ENCODE peak calls at places on chromosomes 2 and 18, in four cellular contexts. M is K562, K is HepG2, G is GM12878. F is an unnamed sample.

GRCh38 chr18:62420513-62421209 is 95.6 kb downstream of the TNFRSF11A start:
- DNase-seq in K (peak), G (peak), M (peak), F (no peak)

GRCh38 chr18:59814872-59815271 is 84.9 kb upstream of the PMAIP1 start:
- DNase-seq in K (no peak), M (no peak), G (no peak), F (no peak)

GRCh38 chr18:75269140-75269676 is 58.6 kb downstream of the TSHZ1 start:
- DNase-seq in G (no peak), K (no peak), M (no peak), F (no peak)

GRCh38 chr18:79796016-79796415 is 1.7 kb upstream of the KCNG2 start:
- DNase-seq in M (no peak), K (no peak), G (no peak), F (no peak)

GRCh38 chr18:62721837-62722795 is 6.8 kb downstream of the PHLPP1 start:
- DNase-seq in G (no peak), K (no peak), M (no peak), F (no peak)

GRCh38 chr2:223243233-223243632 is 191.2 kb downstream of the KCNE4 start:
- DNase-seq in M (no peak), G (no peak), K (no peak), F (no peak)

GRCh38 chr2:54763636-54764291 is 40.3 kb downstream of the EML6 start:
- DNase-seq in K (no peak), G (no peak), M (peak), F (no peak)

GRCh38 chr2:242015366-242016065 is 146.0 kb downstream of the RTP5 start:
- DNase-seq in G (no peak), K (no peak), M (no peak), F (no peak)

GRCh38 chr2:17976871-17977746 is 98.6 kb downstream of the KCNS3 start:
- DNase-seq in K (no peak), G (no peak), M (no peak), F (no peak)

GRCh38 chr2:85428343-85428881 is 9.9 kb downstream of the SH2D6 start:
- DNase-seq in M (no peak), K (no peak), G (no peak), F (no peak)
- TF ChIP-seq POLR2A in M (no peak), K (no peak), G (no peak), F (no peak)

DNA sequence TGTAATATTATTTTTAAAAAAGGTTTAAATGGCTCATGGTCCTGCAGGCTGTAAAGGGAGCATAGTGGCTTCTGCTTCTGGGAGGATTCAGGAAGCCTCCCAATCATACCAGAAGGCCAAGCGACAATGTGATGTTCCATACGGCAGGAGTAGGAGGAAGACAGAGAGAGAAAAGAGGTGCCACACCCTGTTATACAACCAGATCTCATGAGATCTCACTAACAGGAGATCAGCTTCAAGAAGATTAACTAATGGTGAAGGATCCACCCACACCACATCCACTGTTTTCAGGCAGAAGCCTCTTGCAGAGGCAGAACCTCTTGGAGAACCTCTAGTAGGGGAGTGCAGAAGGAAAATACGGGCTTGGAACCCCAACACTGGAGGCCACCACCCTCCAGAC is 103.9 kb upstream of the TEKT4 start:
- DNase-seq in K (no peak), G (no peak), M (no peak), F (no peak)
- TF ChIP-seq ZBTB33 in K (no peak), G (no peak), M (no peak), F (no peak)

DNA sequence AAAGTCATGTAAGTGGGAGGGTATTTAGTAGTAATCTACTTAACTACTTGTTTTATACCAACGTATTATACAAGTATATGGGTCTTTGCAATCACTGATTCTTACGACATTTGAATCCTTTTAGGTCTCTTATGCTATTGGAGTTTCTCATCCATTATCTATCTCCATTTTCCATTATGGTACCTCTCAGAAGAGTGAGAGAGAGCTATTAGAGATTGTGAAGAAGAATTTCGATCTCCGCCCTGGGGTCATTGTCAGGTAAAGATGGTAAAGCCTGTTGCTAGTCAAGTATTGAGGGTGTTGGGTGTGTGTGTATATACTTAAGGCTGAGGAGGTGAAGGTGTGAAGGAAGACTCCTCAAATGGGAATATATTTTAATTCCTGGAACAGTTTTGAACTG is 3.8 kb downstream of the MAT2A start:
- DNase-seq in K (no peak), M (no peak), G (no peak), F (no peak)
- H3K4me2 ChIP-seq in K (peak), M (peak), G (peak), F (no peak)

GRCh38 chr2:70248145-70248809 is at the start of gene TIA1:
- DNase-seq in G (peak), K (peak), M (peak), F (peak)
- TF ChIP-seq POLR2A in G (peak), K (peak), M (peak), F (peak)

DNA sequence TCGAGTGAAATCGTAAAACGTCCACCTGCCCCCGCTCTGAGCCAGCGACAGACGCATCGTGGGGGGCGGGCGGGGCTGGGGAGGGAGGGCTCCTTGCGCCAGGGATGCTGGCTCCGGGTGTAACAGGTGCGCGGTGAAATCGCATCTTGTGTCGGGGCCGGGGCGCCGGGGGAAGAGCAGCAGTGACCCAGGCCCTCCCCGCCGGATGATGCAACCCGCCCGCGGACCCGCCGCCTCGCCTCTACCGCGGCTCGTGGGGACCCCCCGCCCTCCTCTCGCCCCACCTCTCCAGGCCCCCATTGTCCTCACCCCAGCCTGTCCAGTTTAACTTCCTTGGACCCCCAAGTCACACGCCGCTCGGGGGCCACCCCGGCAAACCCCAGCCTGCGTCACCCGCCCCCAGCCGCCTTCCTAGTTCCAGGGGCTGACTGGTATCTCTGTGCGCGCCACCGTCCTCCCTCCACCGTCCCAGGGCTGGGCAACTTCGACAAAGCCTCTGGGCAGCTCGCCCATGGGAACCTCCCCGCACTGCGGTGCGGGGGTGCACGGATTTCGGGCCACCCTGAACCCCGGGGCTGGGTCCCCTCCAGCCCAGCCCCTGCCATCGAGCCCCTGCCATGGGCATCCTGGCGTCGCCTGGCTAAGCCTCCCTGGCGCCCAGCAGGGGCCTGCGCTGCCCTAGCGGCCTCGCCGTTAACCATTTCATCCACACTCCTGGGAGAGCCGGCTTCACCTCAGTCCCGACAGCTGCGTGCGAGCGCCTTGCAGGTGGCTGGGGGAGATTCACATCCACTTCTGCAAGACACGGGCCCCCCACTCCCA is 799 bp upstream of the KIF1A start:
- DNase-seq in G (no peak), M (no peak), K (no peak), F (no peak)
- TF ChIP-seq ZBTB33 in G (no peak), M (no peak), K (no peak), F (no peak)

DNA sequence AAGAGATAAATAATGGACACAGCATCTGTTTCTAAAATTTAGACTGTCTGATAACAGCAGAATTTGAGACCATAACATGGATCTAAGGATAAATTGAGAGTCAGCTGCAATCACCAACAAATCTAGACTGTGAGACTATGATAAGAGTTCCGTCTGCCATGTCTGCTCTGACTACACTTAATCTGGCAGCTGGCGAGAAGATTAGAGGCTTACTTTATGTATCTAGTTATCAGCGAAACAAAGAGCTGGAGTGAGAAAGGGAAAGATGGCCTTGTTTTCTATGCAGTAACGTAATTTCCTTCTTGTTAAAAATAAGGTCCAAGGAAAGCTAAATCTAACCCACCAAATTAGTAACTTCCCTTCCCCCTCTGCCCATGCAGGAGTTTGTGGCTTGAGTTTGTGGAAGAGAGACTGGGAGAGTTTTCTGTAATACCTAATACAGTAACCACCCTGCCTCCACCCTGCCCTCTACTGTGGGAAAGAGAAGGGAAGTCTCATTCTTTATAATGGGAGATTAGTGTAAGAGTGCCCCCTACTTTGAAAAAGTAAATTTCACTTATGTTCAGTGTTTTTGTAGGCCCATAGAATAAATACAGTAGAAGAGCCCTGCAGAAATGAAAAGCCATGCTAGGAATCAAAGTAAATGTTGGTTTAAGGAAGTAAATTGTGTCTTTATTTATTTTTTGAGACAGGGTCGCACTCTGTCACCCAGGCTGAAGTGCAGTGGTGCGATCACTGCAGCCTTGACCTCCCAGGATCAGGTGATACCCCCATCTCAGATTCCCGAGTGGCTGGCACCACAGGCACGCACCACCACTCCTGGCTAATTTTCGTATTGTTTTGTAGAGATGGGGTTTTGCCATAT is 27.5 kb downstream of the EML4 start:
- DNase-seq in K (peak), G (peak), M (peak), F (peak)
- H3K4me2 ChIP-seq in K (peak), G (no peak), M (peak), F (peak)

GRCh38 chr2:27356382-27357181 is at the start of gene GTF3C2:
- DNase-seq in K (peak), M (peak), G (peak), F (peak)
- TF ChIP-seq POLR2A in K (peak), M (peak), G (peak), F (no peak)